ENCODE peak calls at places on chromosome 4, in eight cellular contexts. F is stomach, J is A549, I is transverse colon, V is adrenal gland, W is esophagus muscularis mucosa, B is ovary, S is IMR-90. X is an unnamed sample.

GRCh38 chr4:121946644-121947043 is 5.2 kb downstream of the TRPC3 start:
- DNase-seq in F (no peak), J (no peak), W (no peak), S (no peak), V (no peak), B (no peak), I (no peak), X (no peak)

GRCh38 chr4:16597829-16598228 is 300.6 kb downstream of the LDB2 start:
- DNase-seq in V (no peak), I (no peak), S (peak; percentile 47), F (no peak), B (no peak), J (no peak), W (no peak), X (no peak)

GRCh38 chr4:137650051-137650450 is 117.8 kb upstream of the PCDH18 start:
- DNase-seq in I (no peak), B (no peak), S (peak; percentile 66), F (no peak), W (no peak), J (no peak), V (no peak), X (no peak)

GRCh38 chr4:136831553-136831952 is 700.7 kb downstream of the PCDH18 start:
- DNase-seq in J (peak; percentile 4), V (no peak), I (no peak), W (no peak), S (no peak), F (no peak), B (no peak), X (no peak)

GRCh38 chr4:148435654-148436406 is 6.4 kb downstream of the NR3C2 start:
- DNase-seq in S (no peak), V (no peak), J (no peak), I (no peak), W (no peak), B (no peak), F (no peak), X (no peak)

GRCh38 chr4:25552580-25553271 is 102.9 kb upstream of the SLC34A2 start:
- DNase-seq in J (peak; percentile 67), W (no peak), S (no peak), F (peak; percentile 91), I (peak; percentile 53), V (peak; percentile 56), B (no peak), X (no peak)

GRCh38 chr4:140291259-140291658 is 82.2 kb upstream of the SCOC start:
- DNase-seq in W (no peak), J (no peak), S (peak; percentile 57), I (no peak), B (no peak), V (no peak), F (no peak), X (no peak)

GRCh38 chr4:151430737-151431457 is 21.9 kb downstream of the FHIP1A start:
- DNase-seq in V (no peak), I (no peak), S (no peak), B (no peak), F (no peak), J (no peak), W (no peak), X (no peak)

GRCh38 chr4:163679189-163679588 is 184.7 kb downstream of the TMA16 start:
- DNase-seq in B (no peak), J (peak; percentile 44), F (no peak), V (no peak), I (no peak), W (no peak), S (peak; percentile 48), X (no peak)

GRCh38 chr4:151438154-151438553 is 29.2 kb downstream of the FHIP1A start:
- DNase-seq in I (no peak), S (no peak), B (no peak), V (no peak), J (no peak), F (no peak), W (no peak), X (no peak)

GRCh38 chr4:183438458-183439113 is 5.8 kb upstream of the CDKN2AIP start:
- DNase-seq in V (no peak), W (no peak), S (peak; percentile 97), B (no peak), F (peak; percentile 63), I (peak; percentile 41), J (peak; percentile 86), X (no peak)

GRCh38 chr4:183905593-183906485 is 732 bp downstream of the STOX2 start:
- DNase-seq in I (peak; percentile 37), F (peak; percentile 45), W (no peak), B (peak; percentile 63), V (peak; percentile 65), S (peak; percentile 37), J (peak; percentile 26), X (no peak)

GRCh38 chr4:40916880-40917279 is 167.1 kb downstream of the NSUN7 start:
- DNase-seq in J (peak; percentile 38), I (peak; percentile 23), B (no peak), S (no peak), W (no peak), V (peak; percentile 63), F (peak; percentile 42), X (no peak)

DNA sequence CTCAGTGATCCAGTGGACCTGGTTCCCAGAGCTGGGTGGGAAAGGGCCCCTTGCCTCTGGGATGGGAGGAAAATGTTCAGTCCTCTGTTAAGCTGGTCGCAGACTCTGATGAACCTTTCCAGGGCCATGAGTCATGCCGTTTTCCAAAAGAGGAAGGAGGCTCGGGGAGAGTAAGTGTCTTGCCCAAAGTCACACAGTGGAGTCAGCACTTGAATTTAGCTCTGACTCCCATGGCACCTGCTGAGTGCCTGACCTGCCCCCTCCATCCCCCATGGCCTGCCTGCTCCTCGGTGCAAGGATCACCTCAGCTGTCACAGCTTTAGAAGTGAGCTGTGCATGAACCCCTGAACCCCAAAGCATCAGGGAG is 14.0 kb upstream of the KIAA0232 start:
- DNase-seq in J (no peak), V (peak; percentile 65), F (no peak), W (no peak), B (no peak), I (no peak), S (peak; percentile 37), X (no peak)
- H3K27ac ChIP-seq in J (peak overlapping the region; percentile 60), V (no peak overlapping the region), F (no peak overlapping the region), W (no peak overlapping the region), B (no peak overlapping the region), I (peak overlapping the region; percentile 64), S (no peak overlapping the region), X (peak overlapping the region; percentile 48)

GRCh38 chr4:57475424-57475823 is 365.2 kb upstream of the IGFBP7 start:
- DNase-seq in W (no peak), I (no peak), F (no peak), V (no peak), J (no peak), S (no peak), B (no peak), X (no peak)
- H3K4me3 ChIP-seq in W (no peak overlapping the region), I (no peak overlapping the region), F (no peak overlapping the region), V (no peak overlapping the region), J (no peak overlapping the region), S (no peak overlapping the region), B (no peak overlapping the region), X (no peak overlapping the region)

DNA sequence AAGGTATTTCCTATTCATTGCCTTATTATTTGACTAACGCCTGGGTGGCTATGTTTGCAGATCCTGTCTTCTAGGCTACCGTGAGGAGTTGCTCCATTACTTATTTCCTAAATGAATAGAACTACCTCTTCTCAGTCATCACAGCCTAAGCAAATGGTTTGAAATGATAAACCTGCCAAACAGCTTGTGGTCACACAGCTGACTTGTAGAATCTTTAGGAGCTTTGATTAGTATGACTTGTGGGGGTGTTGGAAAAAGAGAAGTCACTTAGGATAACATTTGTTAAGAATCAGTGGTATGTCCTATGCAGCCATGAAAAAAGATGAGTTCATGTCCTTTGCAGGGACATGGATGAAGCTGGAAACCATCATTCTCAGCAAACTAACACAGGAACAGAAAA is 169.3 kb downstream of the PPARGC1A start:
- DNase-seq in S (no peak), I (no peak), W (no peak), V (no peak), J (no peak), F (no peak), B (no peak), X (no peak)
- TF ChIP-seq POLR2A in S (no peak), I (no peak), W (no peak), V (no peak), J (no peak), F (no peak), B (no peak), X (no peak)

DNA sequence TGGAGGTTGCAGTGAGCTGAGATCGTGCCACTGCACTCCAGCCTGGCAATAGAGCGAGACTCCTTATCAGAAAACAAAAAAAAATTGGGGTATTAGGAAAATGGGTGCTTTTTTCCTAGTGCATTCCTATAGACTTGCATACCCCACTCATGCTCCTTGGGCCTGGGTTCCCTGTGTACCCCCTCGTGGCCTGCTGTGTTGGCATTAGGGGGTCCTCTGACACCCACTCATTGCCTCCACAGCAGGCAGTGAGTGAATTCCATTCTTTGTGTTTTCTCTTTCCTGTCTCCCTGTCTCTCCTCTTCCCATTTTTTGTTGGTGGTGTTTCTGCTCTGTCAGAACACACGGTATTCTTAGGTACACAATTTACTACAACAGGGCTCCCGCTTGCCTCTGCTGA is 42.8 kb downstream of the TNIP2 start:
- DNase-seq in W (no peak), I (no peak), V (peak; percentile 13), J (no peak), F (no peak), S (no peak), B (peak; percentile 1), X (no peak)
- H3K27ac ChIP-seq in W (peak overlapping the region; percentile 9), I (no peak overlapping the region), V (peak overlapping the region; percentile 48), J (no peak overlapping the region), F (peak overlapping the region; percentile 57), S (no peak overlapping the region), B (no peak overlapping the region), X (peak overlapping the region; percentile 43)

DNA sequence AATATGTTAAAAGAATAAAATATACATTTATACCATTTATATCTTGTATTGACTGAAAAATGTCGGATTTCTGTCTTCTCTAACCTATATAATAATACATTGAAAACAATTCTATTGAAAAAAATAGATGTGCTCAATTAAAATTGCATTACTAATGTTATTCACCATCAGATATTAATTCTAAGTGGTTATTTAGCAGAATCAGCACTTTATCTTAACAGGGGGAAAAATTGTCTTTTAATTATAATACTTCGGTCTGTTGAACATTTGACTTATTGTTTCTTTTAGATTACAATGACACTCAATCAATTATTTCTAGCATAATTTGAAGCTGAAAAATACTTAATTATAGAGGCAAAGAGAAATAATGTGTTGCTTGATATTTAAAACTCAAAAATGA is 220.3 kb downstream of the PABPC4L start:
- DNase-seq in F (no peak), J (no peak), B (no peak), W (no peak), I (no peak), V (no peak), S (no peak), X (no peak)
- H3K4me3 ChIP-seq in F (no peak overlapping the region), J (no peak overlapping the region), B (no peak overlapping the region), W (no peak overlapping the region), I (no peak overlapping the region), V (no peak overlapping the region), S (no peak overlapping the region), X (no peak overlapping the region)

DNA sequence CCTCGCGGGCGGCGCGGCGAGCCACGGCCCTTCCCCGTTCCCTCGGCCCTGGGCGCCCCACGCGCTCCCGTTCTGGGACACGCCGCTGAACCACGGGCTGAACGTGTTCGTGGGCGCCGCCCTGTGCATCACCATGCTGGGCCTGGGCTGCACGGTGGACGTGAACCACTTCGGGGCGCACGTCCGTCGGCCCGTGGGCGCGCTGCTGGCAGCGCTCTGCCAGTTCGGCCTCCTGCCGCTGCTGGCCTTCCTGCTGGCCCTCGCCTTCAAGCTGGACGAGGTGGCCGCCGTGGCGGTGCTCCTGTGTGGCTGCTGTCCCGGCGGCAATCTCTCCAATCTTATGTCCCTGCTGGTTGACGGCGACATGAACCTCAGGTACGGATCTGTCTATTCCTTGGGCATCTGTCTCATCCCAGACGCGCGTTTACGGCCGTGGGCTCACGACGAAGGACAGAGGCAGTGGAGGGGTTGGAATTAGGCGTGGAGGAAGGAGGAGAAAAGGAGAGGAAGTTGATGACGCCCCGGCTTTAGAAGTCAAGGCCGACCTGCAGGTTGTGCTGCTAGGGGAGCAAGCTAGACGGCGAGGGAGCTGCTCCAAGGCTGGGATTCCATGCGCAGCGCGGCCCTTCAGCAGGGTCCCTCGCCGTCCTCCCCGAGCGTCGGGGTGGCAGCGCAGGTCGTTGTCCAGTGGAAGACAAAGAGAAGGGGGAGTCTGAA is 792 bp downstream of the SLC10A4 start:
- DNase-seq in I (no peak), F (no peak), J (peak; percentile 13), W (no peak), S (no peak), B (no peak), V (no peak), X (peak; percentile 72)
- TF ChIP-seq POLR2A in I (no peak), F (no peak), J (no peak), W (no peak), S (no peak), B (no peak), V (no peak), X (no peak)